ENCODE peak calls at places on chromosomes 16 and 17, in five cellular contexts. Z is transverse colon, G is sigmoid colon, F is stomach, M is suprapubic skin. V is an unnamed sample.

GRCh38 chr17:81090361-81091133 is 55.6 kb downstream of the BAIAP2 start:
- DNase-seq in M (peak; percentile 89), Z (peak; percentile 55), G (peak; percentile 85), F (peak; percentile 56), V (peak; percentile 91)

GRCh38 chr16:15686287-15686686 is 36.2 kb downstream of the NDE1 start:
- DNase-seq in F (no peak), Z (no peak), M (no peak), G (no peak), V (no peak)

GRCh38 chr16:67959520-67959919 is 8.9 kb downstream of the SLC12A4 start:
- DNase-seq in M (peak; percentile 79), F (no peak), G (peak; percentile 86), Z (peak; percentile 36), V (peak; percentile 19)

GRCh38 chr17:49223168-49223516 is 7.4 kb downstream of the PHOSPHO1 start:
- DNase-seq in M (no peak), F (no peak), G (no peak), Z (no peak), V (no peak)

GRCh38 chr16:54928016-54928356 is 2.7 kb upstream of the IRX5 start:
- DNase-seq in F (no peak), Z (no peak), G (no peak), M (no peak), V (no peak)

GRCh38 chr16:53822936-53823529 is 119.1 kb downstream of the FTO start:
- DNase-seq in F (no peak), G (no peak), Z (no peak), M (no peak), V (no peak)

GRCh38 chr17:78817123-78817522 is 23.5 kb downstream of the USP36 start:
- DNase-seq in M (no peak), F (no peak), G (no peak), Z (no peak), V (no peak)

GRCh38 chr16:10831899-10832886 is 13.6 kb upstream of the TVP23A start:
- DNase-seq in Z (no peak), F (no peak), M (no peak), G (no peak), V (peak; percentile 42)

GRCh38 chr16:14296663-14297062 is 225.5 kb downstream of the MRTFB start:
- DNase-seq in M (peak; percentile 28), G (no peak), F (no peak), Z (no peak), V (no peak)

GRCh38 chr17:79111097-79111496 is 36.5 kb downstream of the ENGASE start:
- DNase-seq in G (no peak), Z (no peak), F (no peak), M (no peak), V (peak; percentile 29)

GRCh38 chr17:59812139-59812538 is 80.6 kb downstream of the TUBD1 start:
- DNase-seq in F (no peak), G (no peak), M (no peak), Z (no peak), V (no peak)

GRCh38 chr17:57984936-57985674 is 2.9 kb downstream of the VEZF1 start:
- DNase-seq in G (no peak), Z (no peak), F (no peak), M (no peak), V (no peak)

GRCh38 chr16:49473131-49473530 is 99.5 kb downstream of the C16orf78 start:
- DNase-seq in M (peak; percentile 35), F (peak; percentile 3), G (peak; percentile 12), Z (no peak), V (no peak)

GRCh38 chr17:39923836-39924690 is 3.3 kb downstream of the ORMDL3 start:
- DNase-seq in F (no peak), M (no peak), Z (no peak), G (no peak), V (no peak)

GRCh38 chr17:81395600-81396277 is 482 bp downstream of the BAHCC1 start:
- DNase-seq in F (no peak), Z (no peak), M (no peak), G (no peak), V (peak; percentile 88)

GRCh38 chr17:17659340-17659739 is 21.9 kb upstream of the RAI1 start:
- DNase-seq in M (no peak), Z (no peak), G (no peak), F (no peak), V (no peak)

DNA sequence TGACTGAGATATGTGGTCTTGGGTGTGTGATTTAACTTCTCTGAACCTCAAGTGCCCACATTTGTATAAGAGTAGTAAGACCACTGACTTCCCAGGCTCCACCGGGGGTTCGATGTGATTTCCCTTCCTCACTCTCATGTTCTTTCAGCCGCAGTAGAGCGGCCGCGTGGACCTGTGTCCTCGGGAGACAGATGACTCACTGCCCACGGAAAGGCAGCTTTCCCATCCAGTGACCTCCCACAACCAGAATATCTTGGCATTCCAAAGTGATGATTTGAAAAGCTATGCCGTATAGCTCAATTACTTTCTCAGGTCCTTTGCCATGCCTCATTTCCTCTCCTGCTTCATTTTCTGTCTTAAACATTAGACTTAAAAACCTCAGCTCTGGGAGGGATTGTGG is 73.6 kb downstream of the IL21R start:
- DNase-seq in Z (no peak), F (no peak), G (no peak), M (no peak), V (no peak)
- TF ChIP-seq POLR2AphosphoS5 in Z (no peak), F (no peak), G (no peak), M (no peak), V (no peak)

DNA sequence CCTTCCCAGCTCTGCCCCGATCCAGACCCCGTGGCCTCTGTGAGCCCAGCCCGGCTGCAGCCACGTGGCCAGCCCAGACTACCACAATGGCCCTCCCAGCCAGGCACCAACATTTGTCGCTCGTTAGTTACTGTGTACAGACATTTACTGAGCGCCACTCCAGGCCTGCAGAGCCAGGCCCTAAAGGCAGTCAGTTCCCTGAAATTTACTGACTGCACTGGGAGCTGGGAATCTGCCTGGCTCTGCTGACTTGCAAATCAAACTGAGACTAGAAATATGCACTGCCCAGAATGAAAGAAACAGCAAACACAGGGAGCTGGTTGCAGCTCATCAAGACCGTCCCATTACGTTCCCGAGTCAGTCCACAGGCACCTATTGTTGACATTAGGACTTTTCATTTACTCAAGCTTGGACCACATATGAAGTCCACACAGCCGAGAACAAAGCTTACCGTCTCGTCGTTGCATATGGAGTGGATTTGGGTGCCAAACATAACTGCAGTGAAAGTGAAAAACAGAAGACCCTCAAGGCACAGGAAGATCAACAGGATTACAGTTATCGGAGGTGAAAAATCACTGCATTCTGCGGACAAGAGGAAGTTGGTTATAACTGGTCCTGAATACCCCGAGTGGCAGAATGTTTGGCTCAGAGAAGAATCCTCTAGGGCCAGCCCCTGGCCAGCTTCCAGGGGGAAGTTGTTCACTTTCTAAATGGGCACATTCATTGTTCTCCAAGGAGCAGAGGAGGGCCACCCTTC is 34.5 kb downstream of the ZDHHC7 start:
- DNase-seq in M (no peak), G (peak; percentile 83), Z (peak; percentile 38), F (peak; percentile 86), V (peak; percentile 87)
- TF ChIP-seq EP300 in M (no peak), G (no peak), Z (no peak), F (no peak), V (no peak)

GRCh38 chr17:32684087-32684828 is 192.7 kb downstream of the MYO1D start:
- DNase-seq in M (no peak), Z (no peak), F (no peak), G (no peak), V (no peak)
- TF ChIP-seq POLR2AphosphoS5 in M (no peak), Z (no peak), F (no peak), G (no peak), V (no peak)

DNA sequence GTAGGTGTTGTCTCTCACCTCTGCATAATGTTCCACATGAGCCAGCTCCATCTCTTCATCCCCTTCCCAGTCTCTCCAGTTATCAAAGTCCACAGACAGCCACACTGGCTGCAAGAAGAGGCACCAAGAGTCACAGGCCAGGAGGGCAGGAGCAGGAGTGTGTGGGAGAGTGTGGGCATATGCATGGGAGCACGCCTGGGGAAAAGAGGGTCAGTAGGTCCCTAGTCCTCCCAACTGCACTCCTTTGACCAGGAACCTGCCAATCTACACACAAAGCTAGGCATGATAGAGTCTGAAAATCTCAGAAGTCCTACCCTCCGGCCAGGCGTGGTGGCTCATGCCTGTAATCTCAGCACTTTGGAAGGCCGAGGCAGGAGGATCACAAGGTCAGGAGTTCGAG is 7.3 kb upstream of the AARSD1 start:
- DNase-seq in G (no peak), M (no peak), F (no peak), Z (no peak), V (no peak)
- TF ChIP-seq EP300 in G (no peak), M (no peak), F (no peak), Z (no peak), V (no peak)